ENCODE peak calls at places on chromosomes 7 and 10, in six cellular contexts. O, J, H, Y, M and S are unnamed samples.

GRCh38 chr7:108570146-108570755 is 577 bp downstream of the DNAJB9 start:
- DNase-seq in O (peak), H (no peak), Y (peak), M (peak), J (peak), S (peak)

GRCh38 chr10:60809157-60809556 is 30.9 kb downstream of the CDK1 start:
- DNase-seq in J (no peak), M (no peak), O (peak), H (no peak), Y (no peak), S (peak)

GRCh38 chr7:100367676-100368613 is 5.3 kb upstream of the PILRA start:
- DNase-seq in M (no peak), J (no peak), H (no peak), O (no peak), Y (no peak), S (no peak)

GRCh38 chr10:121312582-121312981 is 285.7 kb downstream of the FGFR2 start:
- DNase-seq in M (no peak), O (no peak), Y (no peak), J (no peak), H (no peak), S (no peak)

GRCh38 chr10:13400196-13400965 is 52.3 kb upstream of the SEPHS1 start:
- DNase-seq in H (no peak), Y (no peak), J (no peak), M (no peak), O (no peak), S (no peak)

GRCh38 chr10:102546606-102547310 is 43.0 kb downstream of the SUFU start:
- DNase-seq in Y (no peak), M (no peak), J (no peak), O (peak), H (no peak), S (no peak)

GRCh38 chr7:25995893-25996529 is 156.0 kb upstream of the NFE2L3 start:
- DNase-seq in M (peak), H (no peak), Y (no peak), O (no peak), J (no peak), S (no peak)

GRCh38 chr7:30463400-30464145 is 15.0 kb downstream of the NOD1 start:
- DNase-seq in O (no peak), Y (no peak), J (peak), M (no peak), H (no peak), S (no peak)

GRCh38 chr10:122421747-122422146 is 32.7 kb upstream of the ARMS2 start:
- DNase-seq in M (no peak), O (peak), H (no peak), Y (no peak), J (no peak), S (no peak)

GRCh38 chr7:92631067-92631829 is 41.1 kb upstream of the FAM133B start:
- DNase-seq in J (no peak), O (no peak), Y (no peak), M (no peak), H (no peak), S (no peak)

GRCh38 chr10:119326167-119326566 is 118.8 kb downstream of the GRK5 start:
- DNase-seq in H (no peak), Y (no peak), O (no peak), J (no peak), M (no peak), S (no peak)

GRCh38 chr10:92740762-92741161 is 51.0 kb downstream of the HHEX start:
- DNase-seq in Y (no peak), M (no peak), H (peak), J (no peak), O (peak), S (no peak)

GRCh38 chr10:102208311-102209035 is 17.6 kb upstream of the ELOVL3 start:
- DNase-seq in J (no peak), M (no peak), H (no peak), Y (no peak), O (no peak), S (no peak)

GRCh38 chr10:101536800-101537199 is 51.3 kb downstream of the POLL start:
- DNase-seq in O (peak), J (peak), H (no peak), M (peak), Y (no peak), S (peak)

GRCh38 chr7:71637578-71637977 is 505.6 kb downstream of the GALNT17 start:
- DNase-seq in M (no peak), J (no peak), H (no peak), Y (no peak), O (peak), S (no peak)

GRCh38 chr7:108347616-108348015 is 108.6 kb downstream of the NRCAM start:
- DNase-seq in Y (no peak), J (no peak), M (no peak), O (peak), H (no peak), S (peak)

GRCh38 chr10:100896876-100897461 is 15.8 kb upstream of the SLF2 start:
- DNase-seq in M (no peak), J (no peak), Y (no peak), O (no peak), H (no peak), S (no peak)

GRCh38 chr7:46738165-46738564 is 817.1 kb upstream of the IGFBP3 start:
- DNase-seq in J (no peak), Y (no peak), M (no peak), H (no peak), O (no peak), S (no peak)

GRCh38 chr7:158121441-158122045 is 466.1 kb downstream of the PTPRN2 start:
- DNase-seq in H (no peak), O (no peak), M (no peak), J (no peak), Y (no peak), S (no peak)

GRCh38 chr10:78139336-78139735 is 105.7 kb downstream of the RPS24 start:
- DNase-seq in M (no peak), Y (no peak), H (no peak), J (no peak), O (no peak), S (no peak)

GRCh38 chr7:41085244-41085643 is 617.6 kb downstream of the INHBA start:
- DNase-seq in H (no peak), M (no peak), O (peak), J (no peak), Y (no peak), S (peak)

GRCh38 chr10:73039635-73040034 is 57.0 kb downstream of the P4HA1 start:
- DNase-seq in Y (no peak), J (no peak), H (peak), M (no peak), O (peak), S (peak)

GRCh38 chr10:55668326-55668922 is 692.6 kb downstream of the ZWINT start:
- DNase-seq in Y (no peak), O (peak), J (peak), H (no peak), M (no peak), S (peak)

GRCh38 chr7:52616552-52616951 is 418.9 kb upstream of the POM121L12 start:
- DNase-seq in Y (no peak), M (no peak), J (no peak), H (no peak), O (no peak), S (no peak)

GRCh38 chr7:81783818-81784217 is 14.0 kb upstream of the HGF start:
- DNase-seq in Y (no peak), H (no peak), M (no peak), J (no peak), O (no peak), S (no peak)

GRCh38 chr7:135690566-135690965 is 28.3 kb downstream of the STMP1 start:
- DNase-seq in J (no peak), H (peak), O (peak), M (no peak), Y (no peak), S (peak)

GRCh38 chr10:7310076-7310475 is 100.8 kb downstream of the SFMBT2 start:
- DNase-seq in M (no peak), Y (no peak), H (no peak), O (no peak), J (no peak), S (no peak)

GRCh38 chr10:116561026-116561425 is 15.3 kb downstream of the PNLIP start:
- DNase-seq in J (no peak), H (no peak), Y (no peak), O (no peak), M (no peak), S (no peak)

GRCh38 chr10:95240811-95241210 is 46.8 kb downstream of the ACSM6 start:
- DNase-seq in J (no peak), H (no peak), Y (no peak), O (no peak), M (no peak), S (no peak)

GRCh38 chr7:82745117-82745516 is 301.5 kb upstream of the CACNA2D1 start:
- DNase-seq in J (no peak), M (no peak), H (peak), O (peak), Y (no peak), S (no peak)

GRCh38 chr10:51170518-51171245 is 96.4 kb downstream of the PRKG1 start:
- DNase-seq in O (peak), M (no peak), J (no peak), Y (no peak), H (no peak), S (peak)

GRCh38 chr7:149310113-149310836 is 48.3 kb downstream of the ZNF783 start:
- DNase-seq in Y (no peak), M (peak), J (peak), O (peak), H (peak), S (peak)